ENCODE peak calls at places on chromosomes 7 and 10, in nine cellular contexts. One of them, this sample, is unnamed.
A peak's percentile ranks its signal among the peaks of the same experiment; 100 is the strongest.

GRCh38 chr10:133356953-133357292 is 896 bp downstream of the FUOM start:
- DNase-seq in endodermal cell: no peak
- DNase-seq in activated CD8-positive, alpha-beta T cell treated with anti-CD3 and anti-CD28 coated beads for 36 hours: peak; percentile 30
- DNase-seq in A549: no peak
- DNase-seq in IMR-90: no peak
- DNase-seq in endothelial cell: no peak
- DNase-seq in transverse colon: no peak
- DNase-seq in AG09319: no peak
- DNase-seq in nephron progenitor cell: no peak
- DNase-seq in this sample: no peak

GRCh38 chr10:132535065-132535651 is 2.4 kb upstream of the INPP5A start:
- DNase-seq in endodermal cell: peak; percentile 40
- DNase-seq in activated CD8-positive, alpha-beta T cell treated with anti-CD3 and anti-CD28 coated beads for 36 hours: no peak
- DNase-seq in A549: no peak
- DNase-seq in IMR-90: no peak
- DNase-seq in endothelial cell: no peak
- DNase-seq in transverse colon: no peak
- DNase-seq in AG09319: no peak
- DNase-seq in nephron progenitor cell: no peak
- DNase-seq in this sample: no peak

GRCh38 chr7:151451626-151452025 is 11.7 kb upstream of the CRYGN start:
- DNase-seq in endodermal cell: no peak
- DNase-seq in activated CD8-positive, alpha-beta T cell treated with anti-CD3 and anti-CD28 coated beads for 36 hours: no peak
- DNase-seq in A549: no peak
- DNase-seq in IMR-90: no peak
- DNase-seq in endothelial cell: no peak
- DNase-seq in transverse colon: peak; percentile 5
- DNase-seq in AG09319: no peak
- DNase-seq in nephron progenitor cell: no peak
- DNase-seq in this sample: no peak

GRCh38 chr10:7043051-7043653 is 367.7 kb downstream of the SFMBT2 start:
- DNase-seq in endodermal cell: no peak
- DNase-seq in activated CD8-positive, alpha-beta T cell treated with anti-CD3 and anti-CD28 coated beads for 36 hours: no peak
- DNase-seq in A549: no peak
- DNase-seq in IMR-90: no peak
- DNase-seq in endothelial cell: no peak
- DNase-seq in transverse colon: no peak
- DNase-seq in AG09319: no peak
- DNase-seq in nephron progenitor cell: no peak
- DNase-seq in this sample: no peak

GRCh38 chr10:43409385-43410109 is 561 bp upstream of the HNRNPF start:
- DNase-seq in endodermal cell: no peak
- DNase-seq in activated CD8-positive, alpha-beta T cell treated with anti-CD3 and anti-CD28 coated beads for 36 hours: peak; percentile 85
- DNase-seq in A549: no peak
- DNase-seq in IMR-90: no peak
- DNase-seq in endothelial cell: peak; percentile 11
- DNase-seq in transverse colon: peak; percentile 69
- DNase-seq in AG09319: no peak
- DNase-seq in nephron progenitor cell: no peak
- DNase-seq in this sample: no peak

GRCh38 chr10:122112021-122112616 is 123.2 kb downstream of the TACC2 start:
- DNase-seq in endodermal cell: no peak
- DNase-seq in activated CD8-positive, alpha-beta T cell treated with anti-CD3 and anti-CD28 coated beads for 36 hours: no peak
- DNase-seq in A549: no peak
- DNase-seq in IMR-90: peak; percentile 76
- DNase-seq in endothelial cell: no peak
- DNase-seq in transverse colon: peak; percentile 20
- DNase-seq in AG09319: no peak
- DNase-seq in nephron progenitor cell: no peak
- DNase-seq in this sample: no peak

GRCh38 chr7:17946591-17946990 is 6.3 kb upstream of the SNX13 start:
- DNase-seq in endodermal cell: no peak
- DNase-seq in activated CD8-positive, alpha-beta T cell treated with anti-CD3 and anti-CD28 coated beads for 36 hours: no peak
- DNase-seq in A549: no peak
- DNase-seq in IMR-90: no peak
- DNase-seq in endothelial cell: no peak
- DNase-seq in transverse colon: no peak
- DNase-seq in AG09319: no peak
- DNase-seq in nephron progenitor cell: no peak
- DNase-seq in this sample: no peak

GRCh38 chr7:42175834-42176745 is 60.9 kb downstream of the GLI3 start:
- DNase-seq in endodermal cell: no peak
- DNase-seq in activated CD8-positive, alpha-beta T cell treated with anti-CD3 and anti-CD28 coated beads for 36 hours: no peak
- DNase-seq in A549: no peak
- DNase-seq in IMR-90: no peak
- DNase-seq in endothelial cell: no peak
- DNase-seq in transverse colon: no peak
- DNase-seq in AG09319: no peak
- DNase-seq in nephron progenitor cell: no peak
- DNase-seq in this sample: no peak

GRCh38 chr7:158885624-158886023 is 29.3 kb downstream of the DYNC2I1 start:
- DNase-seq in endodermal cell: no peak
- DNase-seq in activated CD8-positive, alpha-beta T cell treated with anti-CD3 and anti-CD28 coated beads for 36 hours: no peak
- DNase-seq in A549: peak; percentile 54
- DNase-seq in IMR-90: peak; percentile 6
- DNase-seq in endothelial cell: no peak
- DNase-seq in transverse colon: no peak
- DNase-seq in AG09319: no peak
- DNase-seq in nephron progenitor cell: no peak
- DNase-seq in this sample: peak; percentile 10

GRCh38 chr7:424961-425793 is 94.5 kb downstream of the PDGFA start:
- DNase-seq in endodermal cell: no peak
- DNase-seq in activated CD8-positive, alpha-beta T cell treated with anti-CD3 and anti-CD28 coated beads for 36 hours: no peak
- DNase-seq in A549: no peak
- DNase-seq in IMR-90: no peak
- DNase-seq in endothelial cell: no peak
- DNase-seq in transverse colon: no peak
- DNase-seq in AG09319: no peak
- DNase-seq in nephron progenitor cell: no peak
- DNase-seq in this sample: no peak

GRCh38 chr10:93379366-93380042 is 102.6 kb downstream of the MYOF start:
- DNase-seq in endodermal cell: no peak
- DNase-seq in activated CD8-positive, alpha-beta T cell treated with anti-CD3 and anti-CD28 coated beads for 36 hours: peak; percentile 69
- DNase-seq in A549: no peak
- DNase-seq in IMR-90: peak; percentile 86
- DNase-seq in endothelial cell: no peak
- DNase-seq in transverse colon: no peak
- DNase-seq in AG09319: no peak
- DNase-seq in nephron progenitor cell: no peak
- DNase-seq in this sample: peak; percentile 60

GRCh38 chr7:18780266-18780665 is 284.7 kb downstream of the HDAC9 start:
- DNase-seq in endodermal cell: no peak
- DNase-seq in activated CD8-positive, alpha-beta T cell treated with anti-CD3 and anti-CD28 coated beads for 36 hours: no peak
- DNase-seq in A549: no peak
- DNase-seq in IMR-90: no peak
- DNase-seq in endothelial cell: no peak
- DNase-seq in transverse colon: no peak
- DNase-seq in AG09319: no peak
- DNase-seq in nephron progenitor cell: no peak
- DNase-seq in this sample: no peak

GRCh38 chr10:12549297-12549696 is 199.9 kb downstream of the CAMK1D start:
- DNase-seq in endodermal cell: no peak
- DNase-seq in activated CD8-positive, alpha-beta T cell treated with anti-CD3 and anti-CD28 coated beads for 36 hours: no peak
- DNase-seq in A549: no peak
- DNase-seq in IMR-90: no peak
- DNase-seq in endothelial cell: no peak
- DNase-seq in transverse colon: no peak
- DNase-seq in AG09319: no peak
- DNase-seq in nephron progenitor cell: no peak
- DNase-seq in this sample: peak; percentile 9

GRCh38 chr7:69211739-69212138 is 386.5 kb upstream of the AUTS2 start:
- DNase-seq in endodermal cell: peak; percentile 77
- DNase-seq in activated CD8-positive, alpha-beta T cell treated with anti-CD3 and anti-CD28 coated beads for 36 hours: no peak
- DNase-seq in A549: no peak
- DNase-seq in IMR-90: no peak
- DNase-seq in endothelial cell: no peak
- DNase-seq in transverse colon: no peak
- DNase-seq in AG09319: no peak
- DNase-seq in nephron progenitor cell: no peak
- DNase-seq in this sample: no peak
- TF ChIP-seq CTCF in endodermal cell: peak; percentile 83
- TF ChIP-seq CTCF in activated CD8-positive, alpha-beta T cell treated with anti-CD3 and anti-CD28 coated beads for 36 hours: no peak
- TF ChIP-seq CTCF in A549: peak; percentile 5
- TF ChIP-seq CTCF in IMR-90: no peak
- TF ChIP-seq CTCF in endothelial cell: no peak
- TF ChIP-seq CTCF in transverse colon: no peak
- TF ChIP-seq CTCF in AG09319: no peak
- TF ChIP-seq CTCF in nephron progenitor cell: peak; percentile 10
- TF ChIP-seq CTCF in this sample: no peak

DNA sequence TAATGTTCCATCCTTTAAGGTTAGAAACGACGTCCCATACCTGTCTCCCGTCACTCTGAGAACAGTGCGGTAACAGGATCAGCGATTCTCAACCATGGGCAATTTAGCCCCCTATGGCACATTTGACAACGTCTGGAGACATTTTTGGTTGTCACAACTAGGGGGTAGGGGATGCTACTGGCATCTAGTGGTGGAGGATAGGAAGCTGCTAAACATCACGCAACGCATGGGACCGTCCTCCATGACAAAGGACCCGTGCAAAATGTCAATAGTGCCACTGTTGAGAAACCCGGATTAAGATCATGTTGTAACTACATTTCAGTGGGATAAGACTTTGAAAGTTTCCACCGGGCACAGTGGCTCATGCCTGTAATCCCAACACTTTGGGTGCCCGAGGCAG is 5.0 kb upstream of the PAXIP1 start:
- DNase-seq in endodermal cell: peak; percentile 81
- DNase-seq in activated CD8-positive, alpha-beta T cell treated with anti-CD3 and anti-CD28 coated beads for 36 hours: peak; percentile 42
- DNase-seq in A549: peak; percentile 25
- DNase-seq in IMR-90: no peak
- DNase-seq in endothelial cell: peak; percentile 31
- DNase-seq in transverse colon: no peak
- DNase-seq in AG09319: no peak
- DNase-seq in nephron progenitor cell: no peak
- DNase-seq in this sample: no peak
- TF ChIP-seq CTCF in endodermal cell: peak; percentile 84
- TF ChIP-seq CTCF in activated CD8-positive, alpha-beta T cell treated with anti-CD3 and anti-CD28 coated beads for 36 hours: peak; percentile 54
- TF ChIP-seq CTCF in A549: peak; percentile 30
- TF ChIP-seq CTCF in IMR-90: peak; percentile 20
- TF ChIP-seq CTCF in endothelial cell: no peak
- TF ChIP-seq CTCF in transverse colon: no peak
- TF ChIP-seq CTCF in AG09319: peak; percentile 11
- TF ChIP-seq CTCF in nephron progenitor cell: peak; percentile 30
- TF ChIP-seq CTCF in this sample: no peak

GRCh38 chr7:66804001-66804400 is 63.5 kb downstream of the RABGEF1 start:
- DNase-seq in endodermal cell: no peak
- DNase-seq in activated CD8-positive, alpha-beta T cell treated with anti-CD3 and anti-CD28 coated beads for 36 hours: no peak
- DNase-seq in A549: no peak
- DNase-seq in IMR-90: no peak
- DNase-seq in endothelial cell: no peak
- DNase-seq in transverse colon: no peak
- DNase-seq in AG09319: no peak
- DNase-seq in nephron progenitor cell: no peak
- DNase-seq in this sample: no peak
- TF ChIP-seq CTCF in endodermal cell: no peak
- TF ChIP-seq CTCF in activated CD8-positive, alpha-beta T cell treated with anti-CD3 and anti-CD28 coated beads for 36 hours: no peak
- TF ChIP-seq CTCF in A549: no peak
- TF ChIP-seq CTCF in IMR-90: no peak
- TF ChIP-seq CTCF in endothelial cell: no peak
- TF ChIP-seq CTCF in transverse colon: no peak
- TF ChIP-seq CTCF in AG09319: no peak
- TF ChIP-seq CTCF in nephron progenitor cell: no peak
- TF ChIP-seq CTCF in this sample: no peak

GRCh38 chr10:77036993-77037734 is 600.4 kb downstream of the KCNMA1 start:
- DNase-seq in endodermal cell: peak; percentile 77
- DNase-seq in activated CD8-positive, alpha-beta T cell treated with anti-CD3 and anti-CD28 coated beads for 36 hours: no peak
- DNase-seq in A549: no peak
- DNase-seq in IMR-90: no peak
- DNase-seq in endothelial cell: peak; percentile 24
- DNase-seq in transverse colon: no peak
- DNase-seq in AG09319: no peak
- DNase-seq in nephron progenitor cell: peak; percentile 19
- DNase-seq in this sample: no peak
- TF ChIP-seq CTCF in endodermal cell: peak; percentile 90
- TF ChIP-seq CTCF in activated CD8-positive, alpha-beta T cell treated with anti-CD3 and anti-CD28 coated beads for 36 hours: peak; percentile 45
- TF ChIP-seq CTCF in A549: peak; percentile 38
- TF ChIP-seq CTCF in IMR-90: peak; percentile 28
- TF ChIP-seq CTCF in endothelial cell: peak; percentile 86
- TF ChIP-seq CTCF in transverse colon: no peak
- TF ChIP-seq CTCF in AG09319: peak; percentile 43
- TF ChIP-seq CTCF in nephron progenitor cell: peak; percentile 65
- TF ChIP-seq CTCF in this sample: peak; percentile 32

DNA sequence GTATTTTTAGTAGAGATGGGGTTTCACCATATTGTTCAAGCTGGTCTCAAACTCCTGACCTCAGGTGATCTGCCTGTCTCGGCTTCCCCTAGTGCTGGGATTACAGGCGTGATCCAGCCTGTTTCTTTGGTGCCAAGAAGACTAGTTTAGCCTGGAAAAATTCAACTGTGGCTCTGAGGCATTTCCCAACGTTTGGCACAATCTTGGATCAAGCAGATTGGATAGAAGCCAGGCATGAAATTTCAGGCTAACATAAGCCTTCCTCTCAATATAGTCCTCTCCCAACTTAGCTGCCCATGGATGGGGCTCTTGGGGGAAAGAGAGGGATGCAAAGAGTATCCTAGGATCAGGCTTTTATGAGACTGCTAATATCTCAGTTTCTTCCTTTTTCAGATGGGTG is 53.8 kb downstream of the APBB1IP start:
- DNase-seq in endodermal cell: no peak
- DNase-seq in activated CD8-positive, alpha-beta T cell treated with anti-CD3 and anti-CD28 coated beads for 36 hours: no peak
- DNase-seq in A549: no peak
- DNase-seq in IMR-90: no peak
- DNase-seq in endothelial cell: no peak
- DNase-seq in transverse colon: no peak
- DNase-seq in AG09319: no peak
- DNase-seq in nephron progenitor cell: no peak
- DNase-seq in this sample: no peak
- TF ChIP-seq CTCF in endodermal cell: no peak
- TF ChIP-seq CTCF in activated CD8-positive, alpha-beta T cell treated with anti-CD3 and anti-CD28 coated beads for 36 hours: no peak
- TF ChIP-seq CTCF in A549: no peak
- TF ChIP-seq CTCF in IMR-90: no peak
- TF ChIP-seq CTCF in endothelial cell: no peak
- TF ChIP-seq CTCF in transverse colon: no peak
- TF ChIP-seq CTCF in AG09319: no peak
- TF ChIP-seq CTCF in nephron progenitor cell: no peak
- TF ChIP-seq CTCF in this sample: no peak

DNA sequence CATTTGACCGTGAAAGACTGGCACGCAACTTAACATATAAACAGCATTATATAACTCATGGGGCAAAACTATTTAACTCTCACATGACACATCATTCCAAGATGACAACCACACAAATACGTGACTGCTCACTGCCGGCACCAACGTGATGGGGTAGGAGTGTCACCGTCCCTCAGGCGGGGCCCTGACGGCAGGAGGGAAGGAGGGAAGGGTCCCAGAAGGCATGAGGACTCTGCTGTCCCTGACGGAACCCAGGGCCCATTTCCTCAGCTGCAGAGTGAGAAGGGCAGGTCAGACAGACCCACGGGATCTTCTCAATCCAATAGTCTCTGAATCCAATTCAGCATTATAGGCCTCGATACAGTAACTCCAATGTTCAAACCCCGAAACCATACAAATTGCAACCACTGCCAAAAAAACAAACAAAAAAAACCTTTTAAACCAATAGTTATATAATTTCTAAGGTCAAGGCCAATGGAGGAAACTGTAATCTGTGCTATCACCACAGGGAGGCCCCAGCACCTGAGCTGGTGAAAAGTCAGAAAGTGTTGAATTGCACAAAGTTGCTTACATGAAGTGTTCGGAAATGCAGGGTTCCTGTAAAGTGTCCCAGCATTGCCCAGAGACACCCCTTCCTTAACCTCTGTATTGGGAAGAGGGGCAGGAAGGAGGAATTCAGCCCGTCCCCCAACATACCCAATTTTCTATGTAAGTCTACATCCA is 137.4 kb downstream of the TNS3 start:
- DNase-seq in endodermal cell: no peak
- DNase-seq in activated CD8-positive, alpha-beta T cell treated with anti-CD3 and anti-CD28 coated beads for 36 hours: no peak
- DNase-seq in A549: peak; percentile 40
- DNase-seq in IMR-90: no peak
- DNase-seq in endothelial cell: no peak
- DNase-seq in transverse colon: peak; percentile 38
- DNase-seq in AG09319: no peak
- DNase-seq in nephron progenitor cell: no peak
- DNase-seq in this sample: no peak
- TF ChIP-seq CTCF in endodermal cell: peak; percentile 73
- TF ChIP-seq CTCF in activated CD8-positive, alpha-beta T cell treated with anti-CD3 and anti-CD28 coated beads for 36 hours: no peak
- TF ChIP-seq CTCF in A549: no peak
- TF ChIP-seq CTCF in IMR-90: peak; percentile 47
- TF ChIP-seq CTCF in endothelial cell: peak; percentile 56
- TF ChIP-seq CTCF in transverse colon: peak; percentile 77
- TF ChIP-seq CTCF in AG09319: peak; percentile 35
- TF ChIP-seq CTCF in nephron progenitor cell: peak; percentile 48
- TF ChIP-seq CTCF in this sample: no peak

This sample was measured in RWPE1.